ENCODE peak calls at places on chromosomes 11 and 22, in five cellular contexts. D is HEK293T, Y is HepG2, L is NT2/D1, N is GM12878. E is an unnamed sample.

GRCh38 chr11:2294340-2295290 is 7.1 kb downstream of the C11orf21 start:
- DNase-seq in D (no peak), Y (no peak), L (no peak), N (no peak), E (peak; percentile 13)

GRCh38 chr11:111642521-111642920 is 40.3 kb downstream of the SIK2 start:
- DNase-seq in D (no peak), Y (no peak), L (no peak), N (no peak), E (no peak)

GRCh38 chr11:23605001-23605400 is 744.7 kb upstream of the CCDC179 start:
- DNase-seq in D (no peak), Y (no peak), L (no peak), N (no peak), E (no peak)

GRCh38 chr11:65204646-65205601 is 23.2 kb downstream of the CAPN1 start:
- DNase-seq in D (peak; percentile 89), Y (peak; percentile 37), L (peak; percentile 96), N (no peak), E (no peak)

GRCh38 chr22:29309332-29310064 is 3.0 kb downstream of the GAS2L1 start:
- DNase-seq in D (no peak), Y (no peak), L (no peak), N (no peak), E (no peak)

GRCh38 chr11:19869466-19869865 is 156.8 kb downstream of the NAV2 start:
- DNase-seq in D (no peak), Y (no peak), L (no peak), N (no peak), E (no peak)

GRCh38 chr11:90288207-90288821 is 65.5 kb upstream of the CHORDC1 start:
- DNase-seq in D (peak; percentile 36), Y (peak; percentile 33), L (peak; percentile 25), N (no peak), E (no peak)

GRCh38 chr11:94132152-94132558 is 3.5 kb downstream of the PANX1 start:
- DNase-seq in D (no peak), Y (no peak), L (no peak), N (no peak), E (no peak)

GRCh38 chr22:49297871-49298721 is 529.6 kb downstream of the BRD1 start:
- DNase-seq in D (no peak), Y (no peak), L (no peak), N (no peak), E (peak; percentile 45)

GRCh38 chr11:2517386-2518064 is 72.7 kb downstream of the KCNQ1 start:
- DNase-seq in D (no peak), Y (no peak), L (no peak), N (no peak), E (no peak)

GRCh38 chr11:57487021-57487778 is 26.9 kb downstream of the RTN4RL2 start:
- DNase-seq in D (no peak), Y (no peak), L (no peak), N (no peak), E (no peak)

GRCh38 chr22:38214248-38215056 is 12.7 kb downstream of the MAFF start:
- DNase-seq in D (peak; percentile 100), Y (no peak), L (no peak), N (no peak), E (peak; percentile 95)

GRCh38 chr11:63847363-63847762 is 8.5 kb downstream of the MARK2 start:
- DNase-seq in D (no peak), Y (no peak), L (no peak), N (no peak), E (no peak)

GRCh38 chr11:64675417-64676252 is 47.4 kb downstream of the NRXN2 start:
- DNase-seq in D (peak; percentile 55), Y (no peak), L (no peak), N (no peak), E (no peak)

GRCh38 chr11:114180301-114181055 is 115.7 kb upstream of the NNMT start:
- DNase-seq in D (no peak), Y (peak; percentile 12), L (no peak), N (no peak), E (no peak)

GRCh38 chr11:64124147-64124546 is 41.8 kb downstream of the MACROD1 start:
- DNase-seq in D (peak; percentile 40), Y (no peak), L (no peak), N (no peak), E (no peak)

GRCh38 chr11:125371451-125371935 is 124.6 kb downstream of the FEZ1 start:
- DNase-seq in D (no peak), Y (no peak), L (peak; percentile 77), N (no peak), E (peak; percentile 88)

GRCh38 chr11:104320956-104321355 is 157.0 kb upstream of the PDGFD start:
- DNase-seq in D (no peak), Y (no peak), L (no peak), N (no peak), E (no peak)

GRCh38 chr22:30568137-30568805 is 6.2 kb downstream of the GAL3ST1 start:
- DNase-seq in D (no peak), Y (no peak), L (no peak), N (no peak), E (no peak)

GRCh38 chr11:80383655-80384054 is 942.8 kb upstream of the TENM4 start:
- DNase-seq in D (peak; percentile 12), Y (no peak), L (no peak), N (no peak), E (no peak)

GRCh38 chr11:44814881-44815592 is 88.3 kb downstream of the TSPAN18 start:
- DNase-seq in D (no peak), Y (no peak), L (no peak), N (no peak), E (no peak)

GRCh38 chr11:93614111-93614784 is 47.2 kb upstream of the CEP295 start:
- DNase-seq in D (peak; percentile 54), Y (peak; percentile 63), L (no peak), N (no peak), E (no peak)

GRCh38 chr11:96199563-96200025 is 143.4 kb downstream of the MAML2 start:
- DNase-seq in D (no peak), Y (no peak), L (no peak), N (no peak), E (no peak)

GRCh38 chr11:126140932-126141291 is 70.5 kb downstream of the RPUSD4 start:
- DNase-seq in D (no peak), Y (no peak), L (no peak), N (no peak), E (no peak)

GRCh38 chr11:93652161-93652597 is 9.3 kb upstream of the CEP295 start:
- DNase-seq in D (peak; percentile 49), Y (peak; percentile 17), L (peak; percentile 20), N (no peak), E (no peak)

GRCh38 chr11:64042301-64042700 is 6.6 kb downstream of the FLRT1 start:
- DNase-seq in D (no peak), Y (peak; percentile 23), L (no peak), N (no peak), E (no peak)

GRCh38 chr11:7592706-7593105 is 78.9 kb downstream of the PPFIBP2 start:
- DNase-seq in D (no peak), Y (no peak), L (no peak), N (no peak), E (no peak)

GRCh38 chr11:118998388-118998717 is 415 bp downstream of the CENATAC start:
- DNase-seq in D (no peak), Y (no peak), L (no peak), N (no peak), E (no peak)

GRCh38 chr11:87122852-87123251 is 85.1 kb downstream of the TMEM135 start:
- DNase-seq in D (no peak), Y (no peak), L (no peak), N (no peak), E (no peak)

GRCh38 chr11:117384045-117384444 is 56.4 kb downstream of the CEP164 start:
- DNase-seq in D (no peak), Y (peak; percentile 13), L (no peak), N (no peak), E (no peak)

GRCh38 chr11:107354780-107355179 is 102.8 kb downstream of the CWF19L2 start:
- DNase-seq in D (no peak), Y (no peak), L (no peak), N (no peak), E (no peak)

GRCh38 chr11:123330948-123331347 is 99.1 kb upstream of the GRAMD1B start:
- DNase-seq in D (no peak), Y (no peak), L (no peak), N (no peak), E (no peak)

GRCh38 chr22:44358723-44359440 is 46.1 kb upstream of the SHISAL1 start:
- DNase-seq in D (no peak), Y (no peak), L (no peak), N (no peak), E (no peak)

DNA sequence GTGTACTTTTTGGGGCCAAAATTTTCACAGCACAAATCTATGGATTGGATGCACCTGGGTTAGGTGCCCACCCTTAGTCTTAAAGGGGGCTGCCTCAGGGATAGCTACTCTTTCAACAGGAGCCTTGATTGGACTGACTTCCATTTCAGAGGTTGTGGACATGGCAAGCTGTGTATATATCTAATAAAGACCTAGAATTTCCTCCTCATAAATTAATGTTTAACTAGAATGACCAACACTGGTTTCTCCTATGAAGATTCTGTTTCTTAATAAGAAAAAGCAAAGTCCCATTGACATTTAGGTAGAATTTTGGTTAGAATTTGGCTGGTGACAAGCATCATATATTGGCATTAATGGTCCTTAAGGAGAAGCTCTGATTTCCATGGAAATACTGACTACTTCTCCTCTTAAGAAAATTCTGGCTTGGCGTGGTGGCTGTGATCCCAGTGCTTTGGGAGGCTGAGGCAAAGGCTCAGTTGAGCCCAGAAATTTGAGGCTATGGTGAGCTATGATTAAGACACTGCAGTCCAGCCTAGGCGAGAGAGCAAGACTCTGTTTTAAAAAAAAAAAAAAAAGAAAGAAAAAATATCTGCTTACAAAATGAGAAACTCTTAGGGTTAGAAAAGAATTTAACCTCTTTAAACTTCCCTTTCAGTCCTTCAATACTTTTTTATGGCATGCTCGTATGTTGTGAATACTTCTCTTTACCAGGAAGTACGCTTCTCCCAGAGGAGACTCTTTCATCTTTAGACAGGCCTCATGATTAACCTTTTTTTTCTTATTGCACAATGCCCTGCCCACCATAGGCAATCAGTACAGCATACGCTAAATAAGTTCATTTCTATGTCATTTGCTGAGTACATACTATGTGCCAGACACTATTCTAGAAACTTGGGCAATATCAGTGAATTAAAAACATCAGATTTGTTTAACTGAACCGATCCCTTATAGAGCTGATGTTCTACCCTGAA is 77.2 kb downstream of the PRR5L start:
- DNase-seq in D (no peak), Y (no peak), L (no peak), N (no peak), E (no peak)
- TF ChIP-seq SUZ12 in D (no peak), Y (no peak), L (no peak), N (no peak), E (no peak)

GRCh38 chr11:121743285-121743684 is 290.5 kb upstream of the SORL1-AS1 start:
- DNase-seq in D (no peak), Y (no peak), L (no peak), N (no peak), E (no peak)
- TF ChIP-seq SUZ12 in D (no peak), Y (no peak), L (no peak), N (no peak), E (no peak)

DNA sequence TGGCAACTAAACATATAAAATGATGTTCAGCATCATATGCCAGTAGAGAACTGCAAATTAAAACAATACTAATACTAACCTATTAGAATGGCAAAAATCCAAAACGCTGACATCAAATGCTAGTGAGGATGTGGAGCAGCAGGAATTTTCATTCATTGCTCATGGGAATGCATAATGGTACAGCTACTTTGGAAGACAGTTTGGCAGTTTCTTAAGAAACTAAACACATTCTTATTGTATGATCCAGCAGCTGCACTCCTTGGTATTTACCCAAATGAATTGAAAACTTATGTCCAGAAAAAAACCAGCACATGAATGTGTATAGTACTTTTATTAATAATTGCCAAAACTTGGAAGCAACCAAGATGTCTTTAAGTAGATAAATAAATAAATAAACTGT is 258.0 kb downstream of the TENM4 start:
- DNase-seq in D (no peak), Y (no peak), L (no peak), N (no peak), E (no peak)
- TF ChIP-seq SUZ12 in D (no peak), Y (no peak), L (no peak), N (no peak), E (no peak)

GRCh38 chr11:73287400-73288101 is 15.4 kb downstream of the P2RY6 start:
- DNase-seq in D (no peak), Y (no peak), L (no peak), N (no peak), E (no peak)
- TF ChIP-seq SUZ12 in D (no peak), Y (no peak), L (no peak), N (no peak), E (no peak)